ENCODE peak calls at places on chromosomes 3 and 15, in eight cellular contexts. One of them, this sample, is unnamed.

GRCh38 chr3:152471814-152472605 is 203.3 kb downstream of the MBNL1 start:
- DNase-seq in neural crest cell: peak; percentile 59
- DNase-seq in left ventricle myocardium superior: peak; percentile 32
- DNase-seq in right cardiac atrium: peak; percentile 43
- DNase-seq in activated naive CD4-positive, alpha-beta T cell treated with anti-CD3 and anti-CD28 coated beads, Interleukin-2, amount 10 ng/mL, durations not matched to agents 7 days and 5 days: peak; percentile 79
- DNase-seq in COR-L47: peak; percentile 69
- DNase-seq in SW 1271: no peak
- DNase-seq in cardiac muscle cell: peak; percentile 56
- DNase-seq in this sample: no peak

GRCh38 chr15:93837450-93837849 is 393.9 kb upstream of the MCTP2 start:
- DNase-seq in neural crest cell: no peak
- DNase-seq in left ventricle myocardium superior: no peak
- DNase-seq in right cardiac atrium: no peak
- DNase-seq in activated naive CD4-positive, alpha-beta T cell treated with anti-CD3 and anti-CD28 coated beads, Interleukin-2, amount 10 ng/mL, durations not matched to agents 7 days and 5 days: no peak
- DNase-seq in COR-L47: no peak
- DNase-seq in SW 1271: no peak
- DNase-seq in cardiac muscle cell: no peak
- DNase-seq in this sample: no peak

GRCh38 chr15:96327155-96327741 is 3.3 kb upstream of the NR2F2 start:
- DNase-seq in neural crest cell: no peak
- DNase-seq in left ventricle myocardium superior: no peak
- DNase-seq in right cardiac atrium: no peak
- DNase-seq in activated naive CD4-positive, alpha-beta T cell treated with anti-CD3 and anti-CD28 coated beads, Interleukin-2, amount 10 ng/mL, durations not matched to agents 7 days and 5 days: no peak
- DNase-seq in COR-L47: peak; percentile 64
- DNase-seq in SW 1271: peak; percentile 71
- DNase-seq in cardiac muscle cell: peak; percentile 53
- DNase-seq in this sample: peak; percentile 71

GRCh38 chr3:140128217-140129137 is 193.5 kb downstream of the CLSTN2 start:
- DNase-seq in neural crest cell: peak; percentile 8
- DNase-seq in left ventricle myocardium superior: peak; percentile 49
- DNase-seq in right cardiac atrium: no peak
- DNase-seq in activated naive CD4-positive, alpha-beta T cell treated with anti-CD3 and anti-CD28 coated beads, Interleukin-2, amount 10 ng/mL, durations not matched to agents 7 days and 5 days: peak; percentile 22
- DNase-seq in COR-L47: peak; percentile 55
- DNase-seq in SW 1271: no peak
- DNase-seq in cardiac muscle cell: peak; percentile 70
- DNase-seq in this sample: no peak

GRCh38 chr3:69186575-69187093 is 64.2 kb upstream of the LMOD3 start:
- DNase-seq in neural crest cell: no peak
- DNase-seq in left ventricle myocardium superior: no peak
- DNase-seq in right cardiac atrium: no peak
- DNase-seq in activated naive CD4-positive, alpha-beta T cell treated with anti-CD3 and anti-CD28 coated beads, Interleukin-2, amount 10 ng/mL, durations not matched to agents 7 days and 5 days: no peak
- DNase-seq in COR-L47: no peak
- DNase-seq in SW 1271: no peak
- DNase-seq in cardiac muscle cell: no peak
- DNase-seq in this sample: no peak

GRCh38 chr3:27345493-27345892 is 23.7 kb downstream of the NEK10 start:
- DNase-seq in neural crest cell: no peak
- DNase-seq in left ventricle myocardium superior: no peak
- DNase-seq in right cardiac atrium: no peak
- DNase-seq in activated naive CD4-positive, alpha-beta T cell treated with anti-CD3 and anti-CD28 coated beads, Interleukin-2, amount 10 ng/mL, durations not matched to agents 7 days and 5 days: no peak
- DNase-seq in COR-L47: no peak
- DNase-seq in SW 1271: no peak
- DNase-seq in cardiac muscle cell: no peak
- DNase-seq in this sample: no peak

GRCh38 chr3:127676921-127677351 is 4.2 kb downstream of the ABTB1 start:
- DNase-seq in neural crest cell: no peak
- DNase-seq in left ventricle myocardium superior: no peak
- DNase-seq in right cardiac atrium: no peak
- DNase-seq in activated naive CD4-positive, alpha-beta T cell treated with anti-CD3 and anti-CD28 coated beads, Interleukin-2, amount 10 ng/mL, durations not matched to agents 7 days and 5 days: no peak
- DNase-seq in COR-L47: no peak
- DNase-seq in SW 1271: no peak
- DNase-seq in cardiac muscle cell: no peak
- DNase-seq in this sample: no peak

GRCh38 chr15:39974656-39975230 is 40.8 kb downstream of the EIF2AK4 start:
- DNase-seq in neural crest cell: no peak
- DNase-seq in left ventricle myocardium superior: no peak
- DNase-seq in right cardiac atrium: no peak
- DNase-seq in activated naive CD4-positive, alpha-beta T cell treated with anti-CD3 and anti-CD28 coated beads, Interleukin-2, amount 10 ng/mL, durations not matched to agents 7 days and 5 days: no peak
- DNase-seq in COR-L47: no peak
- DNase-seq in SW 1271: no peak
- DNase-seq in cardiac muscle cell: no peak
- DNase-seq in this sample: no peak

GRCh38 chr3:171404376-171404982 is 55.7 kb downstream of the TNIK start:
- DNase-seq in neural crest cell: no peak
- DNase-seq in left ventricle myocardium superior: no peak
- DNase-seq in right cardiac atrium: no peak
- DNase-seq in activated naive CD4-positive, alpha-beta T cell treated with anti-CD3 and anti-CD28 coated beads, Interleukin-2, amount 10 ng/mL, durations not matched to agents 7 days and 5 days: no peak
- DNase-seq in COR-L47: no peak
- DNase-seq in SW 1271: no peak
- DNase-seq in cardiac muscle cell: no peak
- DNase-seq in this sample: no peak

GRCh38 chr3:128987297-128987696 is 6.6 kb downstream of the CFAP92 start:
- DNase-seq in neural crest cell: no peak
- DNase-seq in left ventricle myocardium superior: no peak
- DNase-seq in right cardiac atrium: no peak
- DNase-seq in activated naive CD4-positive, alpha-beta T cell treated with anti-CD3 and anti-CD28 coated beads, Interleukin-2, amount 10 ng/mL, durations not matched to agents 7 days and 5 days: no peak
- DNase-seq in COR-L47: no peak
- DNase-seq in SW 1271: no peak
- DNase-seq in cardiac muscle cell: no peak
- DNase-seq in this sample: no peak

GRCh38 chr3:159114582-159114981 is 312.7 kb downstream of the MFSD1 start:
- DNase-seq in neural crest cell: no peak
- DNase-seq in left ventricle myocardium superior: no peak
- DNase-seq in right cardiac atrium: no peak
- DNase-seq in activated naive CD4-positive, alpha-beta T cell treated with anti-CD3 and anti-CD28 coated beads, Interleukin-2, amount 10 ng/mL, durations not matched to agents 7 days and 5 days: no peak
- DNase-seq in COR-L47: no peak
- DNase-seq in SW 1271: no peak
- DNase-seq in cardiac muscle cell: no peak
- DNase-seq in this sample: no peak

GRCh38 chr3:122102191-122102935 is 47.2 kb downstream of the CD86 start:
- DNase-seq in neural crest cell: no peak
- DNase-seq in left ventricle myocardium superior: no peak
- DNase-seq in right cardiac atrium: no peak
- DNase-seq in activated naive CD4-positive, alpha-beta T cell treated with anti-CD3 and anti-CD28 coated beads, Interleukin-2, amount 10 ng/mL, durations not matched to agents 7 days and 5 days: no peak
- DNase-seq in COR-L47: no peak
- DNase-seq in SW 1271: no peak
- DNase-seq in cardiac muscle cell: no peak
- DNase-seq in this sample: no peak

GRCh38 chr3:5389057-5389456 is 201.6 kb downstream of the EDEM1 start:
- DNase-seq in neural crest cell: no peak
- DNase-seq in left ventricle myocardium superior: no peak
- DNase-seq in right cardiac atrium: no peak
- DNase-seq in activated naive CD4-positive, alpha-beta T cell treated with anti-CD3 and anti-CD28 coated beads, Interleukin-2, amount 10 ng/mL, durations not matched to agents 7 days and 5 days: no peak
- DNase-seq in COR-L47: no peak
- DNase-seq in SW 1271: no peak
- DNase-seq in cardiac muscle cell: no peak
- DNase-seq in this sample: no peak

GRCh38 chr3:180881065-180881801 is 31.2 kb upstream of the FXR1 start:
- DNase-seq in neural crest cell: no peak
- DNase-seq in left ventricle myocardium superior: no peak
- DNase-seq in right cardiac atrium: no peak
- DNase-seq in activated naive CD4-positive, alpha-beta T cell treated with anti-CD3 and anti-CD28 coated beads, Interleukin-2, amount 10 ng/mL, durations not matched to agents 7 days and 5 days: no peak
- DNase-seq in COR-L47: no peak
- DNase-seq in SW 1271: no peak
- DNase-seq in cardiac muscle cell: no peak
- DNase-seq in this sample: no peak

GRCh38 chr15:75149911-75150709 is 51.6 kb upstream of the C15orf39 start:
- DNase-seq in neural crest cell: no peak
- DNase-seq in left ventricle myocardium superior: no peak
- DNase-seq in right cardiac atrium: no peak
- DNase-seq in activated naive CD4-positive, alpha-beta T cell treated with anti-CD3 and anti-CD28 coated beads, Interleukin-2, amount 10 ng/mL, durations not matched to agents 7 days and 5 days: no peak
- DNase-seq in COR-L47: no peak
- DNase-seq in SW 1271: no peak
- DNase-seq in cardiac muscle cell: no peak
- DNase-seq in this sample: no peak